ENCODE peak calls at places on chromosome 21, in eight cellular contexts. J is aorta; R is left cardiac atrium; I is ovary; O is foreskin fibroblast; K is activated B cell treated with CpG ODN at 0.5 μM for 24 hours; Q is stimulated activated CD4-positive, alpha-beta T cell treated with anti-CD3 and anti-CD28 coated beads, Interleukin-2, amount 100 ng/mL, for 48 hours; W is pancreas. U is an unnamed sample.

GRCh38 chr21:39676054-39676771 is 63.5 kb downstream of the B3GALT5 start:
- DNase-seq in J (no peak), R (no peak), I (no peak), O (peak), K (no peak), Q (no peak), W (no peak), U (no peak)

GRCh38 chr21:46008893-46009635 is 27.5 kb downstream of the COL6A1 start:
- DNase-seq in J (peak), R (no peak), I (peak), O (no peak), K (no peak), Q (no peak), W (no peak), U (no peak)

GRCh38 chr21:44006017-44006624 is 6.0 kb upstream of the TRAPPC10 start:
- DNase-seq in J (peak), R (peak), I (peak), O (peak), K (no peak), Q (no peak), W (no peak), U (peak)

GRCh38 chr21:8992731-8993174 is 1528.6 kb upstream of the TPTE start:
- DNase-seq in J (no peak), R (no peak), I (no peak), O (no peak), K (no peak), Q (no peak), W (no peak), U (no peak)

GRCh38 chr21:34892196-34892595 is 156.9 kb downstream of the RUNX1 start:
- DNase-seq in J (no peak), R (no peak), I (no peak), O (no peak), K (no peak), Q (no peak), W (no peak), U (peak)

GRCh38 chr21:36678538-36678937 is 20.4 kb upstream of the SIM2 start:
- DNase-seq in J (no peak), R (no peak), I (no peak), O (no peak), K (no peak), Q (no peak), W (no peak), U (no peak)

GRCh38 chr21:22200378-22201092 is 1202.3 kb downstream of the NCAM2 start:
- DNase-seq in J (no peak), R (no peak), I (no peak), O (no peak), K (no peak), Q (no peak), W (no peak), U (no peak)

GRCh38 chr21:42616366-42617340 is 36.8 kb upstream of the PDE9A start:
- DNase-seq in J (no peak), R (no peak), I (no peak), O (no peak), K (no peak), Q (no peak), W (no peak), U (no peak)

GRCh38 chr21:32456497-32456918 is 44.0 kb downstream of the EVA1C start:
- DNase-seq in J (no peak), R (no peak), I (peak), O (peak), K (no peak), Q (no peak), W (no peak), U (peak)

GRCh38 chr21:36613064-36613463 is 85.9 kb upstream of the SIM2 start:
- DNase-seq in J (no peak), R (no peak), I (no peak), O (no peak), K (no peak), Q (no peak), W (no peak), U (no peak)

GRCh38 chr21:28240586-28240985 is 752.1 kb downstream of the LTN1 start:
- DNase-seq in J (no peak), R (no peak), I (no peak), O (peak), K (no peak), Q (no peak), W (no peak), U (peak)

GRCh38 chr21:43728467-43729390 is 9.8 kb downstream of the PDXK start:
- DNase-seq in J (peak), R (peak), I (peak), O (peak), K (peak), Q (peak), W (peak), U (peak)

GRCh38 chr21:31999810-32000468 is 127.1 kb downstream of the HUNK start:
- DNase-seq in J (no peak), R (no peak), I (no peak), O (no peak), K (no peak), Q (no peak), W (no peak), U (no peak)

GRCh38 chr21:21076051-21076450 is 77.8 kb downstream of the NCAM2 start:
- DNase-seq in J (no peak), R (no peak), I (no peak), O (no peak), K (no peak), Q (no peak), W (no peak), U (no peak)

GRCh38 chr21:37220433-37220980 is 46.6 kb downstream of the VPS26C start:
- DNase-seq in J (no peak), R (no peak), I (no peak), O (peak), K (no peak), Q (no peak), W (no peak), U (peak)

GRCh38 chr21:34227386-34227852 is 136.4 kb upstream of the KCNE2 start:
- DNase-seq in J (peak), R (no peak), I (peak), O (peak), K (no peak), Q (no peak), W (no peak), U (peak)

GRCh38 chr21:42406846-42407245 is 3.1 kb downstream of the UBASH3A start:
- DNase-seq in J (no peak), R (no peak), I (no peak), O (no peak), K (no peak), Q (no peak), W (no peak), U (no peak)

GRCh38 chr21:35873441-35873840 is 186.9 kb downstream of the SETD4 start:
- DNase-seq in J (no peak), R (no peak), I (no peak), O (peak), K (no peak), Q (no peak), W (no peak), U (peak)

GRCh38 chr21:36103434-36103833 is 31.4 kb upstream of the CBR3 start:
- DNase-seq in J (no peak), R (no peak), I (no peak), O (no peak), K (no peak), Q (no peak), W (no peak), U (no peak)

GRCh38 chr21:42028754-42029385 is 18.7 kb upstream of the ZBTB21 start:
- DNase-seq in J (no peak), R (no peak), I (no peak), O (no peak), K (no peak), Q (no peak), W (no peak), U (no peak)

U was measured in EH.